ENCODE peak calls at places on chromosomes 7 and 10, in eight cellular contexts. G is neural progenitor cell, H is PC-3, A is hepatocyte, Y is SK-N-SH, C is GM23338, L is HCT116, F is MM.1S. E is an unnamed sample.
A peak's percentile ranks its signal among the peaks of the same experiment; 100 is the strongest.

GRCh38 chr7:7805511-7806153 is 87.2 kb upstream of the RPA3 start:
- DNase-seq in H (no peak), Y (no peak), G (no peak), F (no peak), L (no peak), C (no peak), A (no peak), E (no peak)

GRCh38 chr7:37690206-37690605 is 6.6 kb downstream of the GPR141 start:
- DNase-seq in C (no peak), L (no peak), Y (no peak), G (no peak), H (no peak), A (no peak), F (no peak), E (no peak)

GRCh38 chr7:48962821-48963505 is 38.6 kb downstream of the CDC14C start:
- DNase-seq in H (no peak), A (no peak), C (no peak), F (no peak), L (no peak), G (no peak), Y (no peak), E (no peak)

GRCh38 chr10:14153570-14154055 is 177.1 kb downstream of the FRMD4A start:
- DNase-seq in L (no peak), F (no peak), G (no peak), C (peak; percentile 69), Y (no peak), H (no peak), A (no peak), E (no peak)

GRCh38 chr7:82697897-82698296 is 254.3 kb upstream of the CACNA2D1 start:
- DNase-seq in A (no peak), L (no peak), C (no peak), H (peak; percentile 37), F (no peak), G (no peak), Y (no peak), E (no peak)

GRCh38 chr7:38973760-38974159 is 3.9 kb upstream of the POU6F2 start:
- DNase-seq in F (no peak), L (no peak), G (no peak), A (no peak), C (peak; percentile 15), Y (no peak), H (no peak), E (no peak)

GRCh38 chr7:120833551-120833950 is 24.4 kb downstream of the TSPAN12 start:
- DNase-seq in G (no peak), C (no peak), H (peak; percentile 62), A (no peak), Y (no peak), L (no peak), F (no peak), E (no peak)

GRCh38 chr7:82805527-82805960 is 357.1 kb downstream of the PCLO start:
- DNase-seq in A (no peak), Y (peak; percentile 67), G (peak; percentile 21), C (peak; percentile 38), L (peak; percentile 68), F (no peak), H (peak; percentile 89), E (no peak)

GRCh38 chr7:136027160-136027559 is 50.0 kb upstream of the MTPN start:
- DNase-seq in Y (no peak), C (no peak), H (no peak), L (no peak), G (no peak), A (no peak), F (no peak), E (no peak)

GRCh38 chr7:2637505-2638223 is 5.9 kb downstream of the TTYH3 start:
- DNase-seq in F (no peak), H (no peak), L (no peak), Y (peak; percentile 62), A (no peak), C (no peak), G (no peak), E (peak; percentile 71)

GRCh38 chr7:21304836-21305235 is 123.0 kb upstream of the SP4 start:
- DNase-seq in A (no peak), C (peak; percentile 17), F (no peak), H (no peak), G (no peak), Y (no peak), L (no peak), E (no peak)

DNA sequence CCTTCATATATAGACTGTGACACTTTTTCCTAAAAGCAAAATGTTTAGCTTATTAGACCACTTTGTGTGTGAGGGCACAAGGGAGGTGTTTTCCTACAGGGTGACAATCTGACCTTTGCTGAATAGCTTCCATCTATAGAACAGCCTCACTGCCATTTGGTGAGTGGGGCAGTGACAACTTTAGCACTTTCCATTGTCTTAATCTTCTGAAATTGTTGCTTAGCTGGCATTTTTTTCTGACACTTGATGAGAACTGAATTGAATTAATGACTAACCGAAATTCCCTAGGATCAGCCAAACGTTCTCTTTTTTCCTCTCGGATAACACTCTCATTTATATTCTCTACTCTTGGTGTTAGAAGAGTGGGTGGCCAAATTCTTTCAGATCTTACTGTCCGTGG is 30.2 kb downstream of the KDM7A start:
- DNase-seq in Y (no peak), H (no peak), C (no peak), F (no peak), G (no peak), L (no peak), A (no peak), E (no peak)
- H3K4me1 ChIP-seq in Y (no peaks in the 10 kb centered on the region), H (no peaks in the 10 kb centered on the region), C (no peaks in the 10 kb centered on the region), F (no peaks in the 10 kb centered on the region), G (peaks cover 14% of the 10 kb centered on the region), L (no peaks in the 10 kb centered on the region), A (no peaks in the 10 kb centered on the region), E (no peaks in the 10 kb centered on the region)

GRCh38 chr10:119834188-119834587 is 38.5 kb downstream of the MCMBP start:
- DNase-seq in H (peak; percentile 79), C (no peak), F (peak; percentile 26), G (no peak), L (no peak), Y (no peak), A (no peak), E (no peak)
- TF ChIP-seq CTCF in H (no peak), C (no peak), F (no peak), G (no peak), L (no peak), Y (no peak), A (no peak), E (no peak)

GRCh38 chr7:151793991-151794507 is 82.9 kb downstream of the PRKAG2 start:
- DNase-seq in L (no peak), Y (no peak), G (no peak), H (no peak), C (no peak), F (no peak), A (no peak), E (no peak)

GRCh38 chr7:151792671-151793070 is 84.2 kb downstream of the PRKAG2 start:
- DNase-seq in A (no peak), Y (no peak), L (no peak), C (no peak), F (no peak), G (no peak), H (no peak), E (no peak)

GRCh38 chr7:151792011-151792410 is 84.9 kb downstream of the PRKAG2 start:
- DNase-seq in H (no peak), G (no peak), C (no peak), L (no peak), Y (no peak), F (no peak), A (no peak), E (no peak)

GRCh38 chr7:151794508-151795167 is 82.3 kb downstream of the PRKAG2 start:
- DNase-seq in C (peak; percentile 31), F (no peak), Y (no peak), L (no peak), A (no peak), H (no peak), G (no peak), E (no peak)

DNA sequence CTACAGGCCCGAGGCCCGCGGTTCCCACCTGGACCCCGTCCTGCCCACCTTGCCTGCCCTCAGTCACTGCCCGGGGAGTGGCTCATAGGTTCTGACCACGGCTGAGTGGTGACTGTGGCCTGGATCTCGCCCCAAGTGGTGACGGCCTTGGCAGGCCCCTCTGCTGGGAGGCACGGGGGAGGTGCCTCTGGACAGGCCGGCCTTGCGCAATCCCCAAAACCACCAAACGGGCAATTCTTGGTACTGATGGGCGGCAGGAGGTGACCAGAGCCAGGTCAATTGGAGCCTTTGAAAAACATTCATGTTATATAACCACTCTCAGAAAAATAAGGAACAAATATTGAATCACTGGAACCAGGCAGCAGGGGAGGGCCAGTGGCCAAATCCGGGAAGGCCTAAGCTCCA is 83.4 kb downstream of the PRKAG2 start:
- DNase-seq in L (no peak), F (no peak), G (no peak), C (no peak), Y (no peak), H (peak; percentile 11), A (no peak), E (no peak)
- TF ChIP-seq EZH2phosphoT487 in L (no peak), F (no peak), G (no peak), C (no peak), Y (no peak), H (no peak), A (no peak), E (no peak)

DNA sequence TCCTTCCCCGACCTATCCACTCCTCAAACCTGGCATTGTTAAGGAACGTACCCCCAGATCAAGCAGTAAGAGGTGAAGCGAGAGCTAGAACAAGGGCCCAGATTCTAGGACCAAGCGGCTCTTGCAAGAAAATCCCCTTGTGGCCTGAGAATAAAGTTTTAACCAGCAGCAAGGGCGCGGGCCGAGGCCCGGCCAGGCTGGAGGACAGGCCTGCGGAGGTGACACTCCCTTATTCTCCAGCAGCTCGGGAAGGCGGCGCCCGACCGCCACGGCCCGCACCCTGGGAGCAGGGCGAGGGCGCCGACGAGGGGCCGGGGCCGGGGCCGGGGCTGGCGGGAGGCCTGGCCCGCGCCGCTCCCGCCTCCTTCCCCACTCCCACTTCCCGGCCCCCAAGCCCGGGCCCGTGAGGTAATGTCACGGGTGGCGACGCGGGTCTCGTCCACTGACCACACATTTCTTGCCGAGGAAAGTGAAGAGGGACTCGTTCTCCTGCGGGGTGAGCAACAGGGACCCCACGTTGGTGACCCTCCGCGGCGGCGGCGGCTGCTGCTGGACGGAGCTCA is 551 bp downstream of the WASL start:
- DNase-seq in L (no peak), A (peak; percentile 68), Y (peak; percentile 81), F (peak; percentile 72), H (peak; percentile 28), C (peak; percentile 52), G (peak; percentile 67), E (peak; percentile 62)
- H3K4me1 ChIP-seq in L (peaks cover 14% of the 10 kb centered on the region), A (peaks cover 40% of the 10 kb centered on the region), Y (peaks cover 27% of the 10 kb centered on the region), F (peaks cover 28% of the 10 kb centered on the region), H (peaks cover 29% of the 10 kb centered on the region), C (peaks cover 74% of the 10 kb centered on the region), G (peaks cover 54% of the 10 kb centered on the region), E (peaks cover 39% of the 10 kb centered on the region)

DNA sequence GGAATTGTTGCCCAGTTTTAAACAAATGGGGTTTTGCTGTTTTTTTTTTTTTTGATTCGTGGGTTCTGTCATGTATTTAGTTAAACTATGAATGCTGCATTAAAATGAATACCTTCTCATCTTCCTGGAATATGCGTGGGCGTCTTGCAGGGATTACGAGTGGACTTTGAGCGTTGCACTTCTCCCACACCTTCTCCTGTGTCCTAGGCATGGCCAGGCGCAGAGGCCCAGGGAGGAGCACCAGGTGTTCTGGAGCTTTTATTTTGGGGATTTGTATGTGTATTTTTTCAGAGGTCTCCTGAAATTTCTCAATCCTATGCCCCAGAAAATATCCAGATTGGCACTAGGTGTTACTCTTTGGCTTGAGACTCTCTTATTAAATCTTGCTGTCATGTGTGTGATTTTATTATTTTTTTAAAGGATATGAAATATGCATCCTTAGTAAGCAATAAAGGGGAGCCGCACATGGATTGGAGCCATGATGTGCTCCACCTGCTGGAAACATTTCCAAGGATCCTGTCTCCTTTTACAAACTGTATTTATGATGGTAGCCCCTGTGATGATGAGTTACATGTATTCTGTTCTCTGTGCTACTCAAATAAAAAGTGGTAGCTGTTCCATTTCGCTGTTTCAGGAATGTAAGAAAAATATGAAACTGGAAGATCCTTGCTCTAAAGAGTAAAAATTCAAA is 482.2 kb upstream of the KLF6 start:
- DNase-seq in G (no peak), Y (no peak), F (no peak), H (no peak), C (no peak), A (no peak), L (peak; percentile 21), E (no peak)
- TF ChIP-seq CTCF in G (peak; percentile 25), Y (peak; percentile 48), F (no peak), H (peak; percentile 37), C (peak; percentile 39), A (peak; percentile 30), L (peak; percentile 28), E (no peak)